ENCODE peak calls at places on chromosomes 2 and 18, in six cellular contexts. N, H, Z, L, W and S are unnamed samples.

GRCh38 chr2:30074023-30074422 is 72.8 kb upstream of the YPEL5 start:
- DNase-seq in N (no peak), H (no peak), Z (no peak), L (no peak), W (no peak), S (no peak)

GRCh38 chr18:25284278-25284677 is 67.7 kb downstream of the ZNF521 start:
- DNase-seq in N (no peak), H (no peak), Z (no peak), L (no peak), W (no peak), S (no peak)

GRCh38 chr18:50671376-50671775 is 111.5 kb downstream of the MAPK4 start:
- DNase-seq in N (no peak), H (no peak), Z (no peak), L (no peak), W (no peak), S (no peak)

GRCh38 chr18:22977847-22978701 is 44.9 kb downstream of the RBBP8 start:
- DNase-seq in N (peak), H (no peak), Z (no peak), L (peak), W (peak), S (no peak)

GRCh38 chr2:238947920-238948710 is 100.2 kb downstream of the TWIST2 start:
- DNase-seq in N (no peak), H (no peak), Z (no peak), L (peak), W (peak), S (no peak)

GRCh38 chr2:110688594-110689091 is 10.8 kb upstream of the BUB1 start:
- DNase-seq in N (peak), H (no peak), Z (no peak), L (no peak), W (no peak), S (no peak)

GRCh38 chr2:112887904-112888303 is 23.1 kb upstream of the IL37 start:
- DNase-seq in N (no peak), H (no peak), Z (no peak), L (no peak), W (no peak), S (no peak)

GRCh38 chr18:7757175-7757574 is 190.1 kb downstream of the PTPRM start:
- DNase-seq in N (no peak), H (no peak), Z (no peak), L (no peak), W (no peak), S (no peak)

GRCh38 chr2:151063271-151063670 is 198.4 kb downstream of the RBM43 start:
- DNase-seq in N (no peak), H (peak), Z (no peak), L (no peak), W (no peak), S (no peak)

GRCh38 chr2:233698740-233699139 is 6.0 kb downstream of the UGT1A6 start:
- DNase-seq in N (no peak), H (no peak), Z (no peak), L (peak), W (no peak), S (no peak)

GRCh38 chr18:37578886-37579513 is 13.4 kb upstream of the CELF4 start:
- DNase-seq in N (no peak), H (no peak), Z (peak), L (peak), W (peak), S (no peak)

GRCh38 chr2:84838434-84839145 is 42.3 kb downstream of the TRABD2A start:
- DNase-seq in N (no peak), H (no peak), Z (no peak), L (no peak), W (no peak), S (no peak)

GRCh38 chr2:212364106-212364505 is 174.5 kb downstream of the ERBB4 start:
- DNase-seq in N (no peak), H (no peak), Z (no peak), L (no peak), W (no peak), S (no peak)

GRCh38 chr2:121527009-121527682 is 3.5 kb upstream of the RNU4ATAC start:
- DNase-seq in N (no peak), H (peak), Z (no peak), L (no peak), W (no peak), S (no peak)

GRCh38 chr2:215619022-215619958 is 183.4 kb upstream of the FN1 start:
- DNase-seq in N (peak), H (peak), Z (no peak), L (peak), W (peak), S (no peak)

GRCh38 chr2:101479810-101480209 is 4.9 kb upstream of the RFX8 start:
- DNase-seq in N (no peak), H (no peak), Z (no peak), L (no peak), W (no peak), S (no peak)

GRCh38 chr18:73384246-73384645 is 516.5 kb upstream of the NETO1 start:
- DNase-seq in N (no peak), H (no peak), Z (no peak), L (no peak), W (no peak), S (no peak)